ENCODE peak calls at places on chromosome 13, in six cellular contexts. X, T, K, R, N and U are unnamed samples.

GRCh38 chr13:43784491-43784890 is 2.3 kb downstream of the ENOX1 start:
- DNase-seq in N (no peak), T (no peak), X (no peak), K (no peak), R (no peak), U (no peak)

GRCh38 chr13:62003452-62003851 is 587.8 kb upstream of the PCDH20 start:
- DNase-seq in K (no peak), R (no peak), T (no peak), X (no peak), N (no peak), U (no peak)

GRCh38 chr13:85528578-85529215 is 270.5 kb downstream of the SLITRK6 start:
- DNase-seq in X (no peak), R (peak; percentile 4), N (peak; percentile 37), T (peak; percentile 90), K (no peak), U (no peak)

GRCh38 chr13:85261757-85262346 is 537.4 kb downstream of the SLITRK6 start:
- DNase-seq in K (no peak), N (peak; percentile 33), X (no peak), T (peak; percentile 12), R (no peak), U (no peak)

GRCh38 chr13:24270639-24271131 is 38.7 kb upstream of the C1QTNF9 start:
- DNase-seq in T (peak; percentile 47), K (no peak), N (peak; percentile 73), X (no peak), R (peak; percentile 14), U (no peak)

GRCh38 chr13:74289130-74289529 is 154.9 kb upstream of the KLF12 start:
- DNase-seq in N (no peak), K (no peak), R (peak; percentile 4), X (no peak), T (no peak), U (no peak)

GRCh38 chr13:31614073-31614472 is 125.3 kb upstream of the RXFP2 start:
- DNase-seq in R (no peak), K (no peak), X (no peak), N (no peak), T (no peak), U (no peak)

GRCh38 chr13:80921556-80921955 is 580.6 kb upstream of the SPRY2 start:
- DNase-seq in T (no peak), X (no peak), R (no peak), K (no peak), N (no peak), U (no peak)

GRCh38 chr13:60137911-60138570 is 25.7 kb downstream of the DIAPH3 start:
- DNase-seq in R (no peak), T (no peak), N (no peak), X (no peak), K (no peak), U (no peak)

GRCh38 chr13:106772202-106772601 is 204.3 kb upstream of the ARGLU1 start:
- DNase-seq in R (peak; percentile 71), N (no peak), T (no peak), K (no peak), X (no peak), U (no peak)

GRCh38 chr13:78978381-78978998 is 319.5 kb upstream of the OBI1 start:
- DNase-seq in K (peak; percentile 54), N (peak; percentile 61), T (peak; percentile 61), X (no peak), R (peak; percentile 60), U (no peak)

GRCh38 chr13:77918391-77919261 is at the start of gene EDNRB:
- DNase-seq in T (peak; percentile 17), N (peak; percentile 69), K (peak; percentile 26), X (peak; percentile 29), R (peak; percentile 74), U (peak; percentile 62)

GRCh38 chr13:109773276-109773675 is 13.1 kb downstream of the IRS2 start:
- DNase-seq in X (no peak), R (no peak), T (no peak), K (no peak), N (no peak), U (no peak)

GRCh38 chr13:37202264-37202663 is 96.8 kb upstream of the CSNK1A1L start:
- DNase-seq in K (no peak), T (peak; percentile 37), R (no peak), X (no peak), N (peak; percentile 8), U (no peak)

GRCh38 chr13:63381078-63381859 is 1965.6 kb upstream of the PCDH20 start:
- DNase-seq in K (no peak), N (no peak), T (peak; percentile 6), R (no peak), X (no peak), U (no peak)

GRCh38 chr13:27269114-27269665 is 1.4 kb upstream of the RASL11A start:
- DNase-seq in X (no peak), R (no peak), N (no peak), K (no peak), T (peak; percentile 28), U (no peak)

GRCh38 chr13:97202761-97203160 is 19.4 kb upstream of the MBNL2 start:
- DNase-seq in K (no peak), R (no peak), N (no peak), X (no peak), T (no peak), U (no peak)
- H3K18ac ChIP-seq in K (no peak overlapping the region), R (no peak overlapping the region), N (no peak overlapping the region), X (no peak overlapping the region), T (peak overlapping the region; percentile 4), U (no peak overlapping the region)

GRCh38 chr13:20788312-20788711 is 14.6 kb upstream of the EEF1AKMT1 start:
- DNase-seq in T (peak; percentile 26), K (no peak), N (no peak), R (no peak), X (no peak), U (no peak)
- H2BK15ac ChIP-seq in T (no peak overlapping the region), K (no peak overlapping the region), N (no peak overlapping the region), R (no peak overlapping the region), X (no peak overlapping the region), U (no peak overlapping the region)

GRCh38 chr13:20699715-20700114 is 3.8 kb upstream of the IL17D start:
- DNase-seq in N (no peak), R (no peak), K (no peak), T (no peak), X (no peak), U (no peak)
- H3K18ac ChIP-seq in N (no peak overlapping the region), R (no peak overlapping the region), K (no peak overlapping the region), T (no peak overlapping the region), X (no peak overlapping the region), U (no peak overlapping the region)

GRCh38 chr13:112664501-112665203 is 25.2 kb upstream of the ATP11A start:
- DNase-seq in X (no peak), R (no peak), K (no peak), N (peak; percentile 26), T (peak; percentile 47), U (peak; percentile 18)

GRCh38 chr13:112657850-112658445 is 31.9 kb upstream of the ATP11A start:
- DNase-seq in R (peak; percentile 83), X (no peak), N (peak; percentile 70), T (peak; percentile 81), K (no peak), U (peak; percentile 33)

GRCh38 chr13:112658807-112659206 is 31.0 kb upstream of the ATP11A start:
- DNase-seq in X (no peak), R (peak; percentile 37), T (peak; percentile 10), K (no peak), N (peak; percentile 5), U (no peak)

GRCh38 chr13:112655898-112656297 is 33.9 kb upstream of the ATP11A start:
- DNase-seq in R (no peak), K (no peak), N (no peak), T (no peak), X (no peak), U (no peak)

DNA sequence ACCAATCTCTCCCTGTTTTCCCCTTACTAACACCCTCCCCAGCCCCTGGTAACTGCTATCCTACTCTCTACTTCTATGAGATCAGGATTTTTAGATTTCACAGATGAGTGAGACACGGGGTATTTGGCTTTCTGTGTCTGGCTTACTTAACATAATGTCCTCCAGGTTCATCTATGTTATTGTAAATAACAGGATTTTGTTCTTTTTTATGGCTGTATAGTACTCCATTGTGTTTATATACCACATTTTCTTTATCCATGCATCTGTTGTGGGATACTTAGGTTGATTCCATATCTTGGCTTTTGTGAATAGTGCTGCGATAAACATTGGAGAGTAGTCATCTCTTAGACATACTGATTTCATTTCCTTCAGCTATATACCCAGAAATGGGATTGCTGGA is 28.5 kb upstream of the ATP11A start:
- DNase-seq in X (no peak), T (no peak), K (no peak), R (no peak), N (no peak), U (no peak)
- H2BK15ac ChIP-seq in X (no peak overlapping the region), T (no peak overlapping the region), K (no peak overlapping the region), R (no peak overlapping the region), N (no peak overlapping the region), U (no peak overlapping the region)

DNA sequence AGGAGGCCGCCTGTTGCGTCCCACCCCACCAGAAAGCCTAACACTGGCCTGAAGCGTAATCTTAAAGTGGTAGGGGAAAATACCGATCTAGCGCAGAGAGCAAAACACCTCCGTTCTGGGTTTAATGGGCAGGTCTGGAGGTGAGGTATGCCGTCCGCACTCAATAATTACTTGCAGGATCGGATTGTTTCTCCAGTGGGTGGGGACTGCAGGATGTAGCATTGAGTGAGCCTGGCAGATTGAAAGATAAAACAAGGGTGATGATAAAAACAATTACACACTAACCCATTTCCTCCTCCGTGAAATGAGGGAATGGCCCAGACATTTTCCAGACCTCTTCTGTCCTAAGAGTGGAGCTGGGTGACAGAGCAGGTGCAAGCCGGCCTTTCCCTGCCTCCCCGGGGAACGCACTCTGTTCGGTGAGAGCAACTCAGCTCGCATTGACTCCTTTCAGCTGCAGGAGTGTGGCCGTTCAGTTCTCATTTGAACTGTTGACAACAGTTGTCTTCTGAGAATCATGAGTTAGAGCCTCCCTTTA is 110.2 kb upstream of the DOCK9 start:
- DNase-seq in K (no peak), X (no peak), N (no peak), R (no peak), T (no peak), U (peak; percentile 54)
- H3K18ac ChIP-seq in K (peak overlapping the region; percentile 82), X (peak overlapping the region; percentile 88), N (peak overlapping the region; percentile 65), R (no peak overlapping the region), T (no peak overlapping the region), U (no peak overlapping the region)

GRCh38 chr13:25977671-25978070 is 74.1 kb downstream of the SHISA2 start:
- DNase-seq in X (no peak), K (no peak), N (no peak), R (peak; percentile 68), T (no peak), U (no peak)

GRCh38 chr13:25981060-25981459 is 70.8 kb downstream of the SHISA2 start:
- DNase-seq in R (no peak), X (no peak), K (no peak), N (no peak), T (no peak), U (no peak)

GRCh38 chr13:25980255-25980654 is 71.6 kb downstream of the SHISA2 start:
- DNase-seq in K (no peak), N (peak; percentile 35), R (peak; percentile 91), T (peak; percentile 3), X (peak; percentile 46), U (peak; percentile 80)

GRCh38 chr13:25977216-25977615 is 74.6 kb downstream of the SHISA2 start:
- DNase-seq in N (no peak), X (peak; percentile 80), R (peak; percentile 97), T (no peak), K (no peak), U (peak; percentile 94)

DNA sequence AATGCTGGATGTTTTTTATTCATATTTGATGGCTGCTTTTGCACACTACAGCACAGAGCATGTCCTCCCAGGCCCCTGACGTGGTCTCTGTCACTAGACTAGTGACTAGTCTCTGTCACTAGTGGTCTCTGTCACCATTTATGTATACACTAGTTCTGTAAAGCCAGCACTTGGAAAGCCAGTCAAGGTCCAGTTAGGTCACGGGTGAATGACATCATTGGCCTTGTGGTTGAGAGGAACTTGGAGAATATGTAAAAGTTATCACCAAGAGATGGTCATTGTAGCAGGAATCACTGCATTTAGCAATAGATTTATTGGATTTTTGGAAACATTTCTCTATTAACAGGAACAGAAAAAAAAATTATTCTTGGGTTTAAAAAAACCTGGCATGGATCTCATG is 72.9 kb downstream of the SHISA2 start:
- DNase-seq in K (no peak), T (no peak), R (peak; percentile 12), X (no peak), N (peak; percentile 23), U (no peak)
- H2BK15ac ChIP-seq in K (no peak overlapping the region), T (no peak overlapping the region), R (no peak overlapping the region), X (no peak overlapping the region), N (no peak overlapping the region), U (no peak overlapping the region)